ENCODE peak calls at places on chromosomes 12 and 14, in four cellular contexts. G is tibial artery, P is T-cell, F is ELF-1. X is an unnamed sample.

GRCh38 chr14:24080888-24081738 is 9.8 kb downstream of the CPNE6 start:
- DNase-seq in G (peak), P (peak), F (peak), X (peak)

GRCh38 chr12:125229878-125230530 is 164.8 kb downstream of the AACS start:
- DNase-seq in G (no peak), P (no peak), F (peak), X (no peak)

GRCh38 chr14:22556021-22556989 is 32.7 kb downstream of the DAD1 start:
- DNase-seq in G (no peak), P (peak), F (no peak), X (no peak)

GRCh38 chr12:131849700-131850553 is 21.7 kb downstream of the MMP17 start:
- DNase-seq in G (no peak), P (no peak), F (no peak), X (no peak)

GRCh38 chr12:72390146-72390545 is 118.0 kb downstream of the TRHDE start:
- DNase-seq in G (no peak), P (no peak), F (no peak), X (no peak)

GRCh38 chr12:52892974-52893373 is 11.9 kb downstream of the KRT8 start:
- DNase-seq in G (no peak), P (no peak), F (no peak), X (no peak)

GRCh38 chr12:71194657-71195056 is 36.9 kb upstream of the TSPAN8 start:
- DNase-seq in G (no peak), P (no peak), F (no peak), X (no peak)

GRCh38 chr12:130872179-130873096 is 572 bp downstream of the RAN start:
- DNase-seq in G (peak), P (no peak), F (peak), X (no peak)

GRCh38 chr12:106919910-106920544 is 35.7 kb upstream of the TMEM263 start:
- DNase-seq in G (no peak), P (no peak), F (no peak), X (no peak)

GRCh38 chr14:91029451-91030217 is 30.8 kb downstream of the RPS6KA5 start:
- DNase-seq in G (no peak), P (no peak), F (no peak), X (no peak)

GRCh38 chr12:89135976-89136634 is 216.2 kb downstream of the DUSP6 start:
- DNase-seq in G (no peak), P (no peak), F (no peak), X (no peak)

GRCh38 chr12:63351370-63351769 is 200.4 kb upstream of the AVPR1A start:
- DNase-seq in G (no peak), P (no peak), F (no peak), X (no peak)

GRCh38 chr14:54040851-54041250 is 84.2 kb upstream of the BMP4 start:
- DNase-seq in G (no peak), P (no peak), F (no peak), X (no peak)

GRCh38 chr12:20452496-20452895 is 84.2 kb downstream of the PDE3A start:
- DNase-seq in G (no peak), P (no peak), F (no peak), X (no peak)

GRCh38 chr12:108484431-108484830 is 30.6 kb upstream of the FICD start:
- DNase-seq in G (no peak), P (no peak), F (no peak), X (no peak)

GRCh38 chr14:62138593-62138992 is 376.4 kb downstream of the SNAPC1 start:
- DNase-seq in G (no peak), P (no peak), F (no peak), X (no peak)

GRCh38 chr14:92549853-92550244 is 36.3 kb downstream of the RIN3 start:
- DNase-seq in G (peak), P (no peak), F (peak), X (no peak)

GRCh38 chr12:57230381-57231155 is 1.1 kb downstream of the SHMT2 start:
- DNase-seq in G (no peak), P (no peak), F (no peak), X (no peak)

GRCh38 chr12:2152134-2152533 is 99.3 kb downstream of the CACNA1C start:
- DNase-seq in G (no peak), P (no peak), F (no peak), X (no peak)

GRCh38 chr12:97745406-97746101 is 282.9 kb downstream of the RMST start:
- DNase-seq in G (no peak), P (no peak), F (no peak), X (no peak)

GRCh38 chr14:101500681-101501080 is 60.6 kb upstream of the DIO3 start:
- DNase-seq in G (peak), P (peak), F (no peak), X (peak)

GRCh38 chr14:92026548-92027190 is 13.2 kb downstream of the TRIP11 start:
- DNase-seq in G (no peak), P (no peak), F (no peak), X (no peak)

GRCh38 chr14:70448633-70449032 is 3.3 kb upstream of the ADAM21 start:
- DNase-seq in G (no peak), P (no peak), F (no peak), X (no peak)

GRCh38 chr14:32453857-32454810 is 125.0 kb downstream of the AKAP6 start:
- DNase-seq in G (no peak), P (no peak), F (no peak), X (no peak)

GRCh38 chr14:21070083-21070609 is at the start of gene ARHGEF40:
- DNase-seq in G (peak), P (no peak), F (peak), X (peak)

GRCh38 chr12:63064080-63064479 is 86.9 kb downstream of the AVPR1A start:
- DNase-seq in G (no peak), P (no peak), F (no peak), X (no peak)

GRCh38 chr12:26341481-26341880 is 146.1 kb downstream of the SSPN start:
- DNase-seq in G (no peak), P (no peak), F (no peak), X (no peak)

GRCh38 chr12:12018454-12018853 is 52.3 kb upstream of the BCL2L14 start:
- DNase-seq in G (no peak), P (no peak), F (no peak), X (no peak)

GRCh38 chr12:53498235-53498630 is 1.0 kb downstream of the MAP3K12 start:
- DNase-seq in G (no peak), P (no peak), F (no peak), X (no peak)

GRCh38 chr12:77841467-77842054 is 10.9 kb downstream of the NAV3 start:
- DNase-seq in G (no peak), P (no peak), F (no peak), X (no peak)

GRCh38 chr12:18158774-18159557 is 69.0 kb upstream of the RERGL start:
- DNase-seq in G (no peak), P (no peak), F (peak), X (peak)

GRCh38 chr12:713281-713875 is 39.0 kb upstream of the WNK1 start:
- DNase-seq in G (no peak), P (no peak), F (no peak), X (no peak)

GRCh38 chr14:98580131-98580678 is 691.8 kb downstream of the BCL11B start:
- DNase-seq in G (no peak), P (no peak), F (peak), X (no peak)

GRCh38 chr14:64772394-64772950 is 68.2 kb downstream of the PLEKHG3 start:
- DNase-seq in G (peak), P (no peak), F (peak), X (peak)

GRCh38 chr12:59004466-59004865 is 84.2 kb upstream of the LRIG3 start:
- DNase-seq in G (no peak), P (no peak), F (no peak), X (no peak)

GRCh38 chr12:68349921-68350606 is 17.9 kb upstream of the MDM1 start:
- DNase-seq in G (no peak), P (no peak), F (no peak), X (no peak)

GRCh38 chr12:80714055-80714454 is 2.7 kb upstream of the MYF5 start:
- DNase-seq in G (no peak), P (no peak), F (peak), X (peak)